ENCODE peak calls at places on chromosomes 11 and 22, in five cellular contexts. S, B, L, Q and O are unnamed samples.

GRCh38 chr22:49760630-49761571 is 66.8 kb downstream of the BRD1 start:
- DNase-seq in S (no peak), B (no peak), L (no peak), Q (peak), O (no peak)

GRCh38 chr11:31847761-31848160 is 36.6 kb upstream of the PAX6 start:
- DNase-seq in S (no peak), B (no peak), L (no peak), Q (no peak), O (no peak)

GRCh38 chr11:103892603-103893002 is 143.8 kb upstream of the DDI1 start:
- DNase-seq in S (no peak), B (no peak), L (no peak), Q (no peak), O (no peak)

GRCh38 chr11:95375451-95375850 is 144.4 kb upstream of the SESN3 start:
- DNase-seq in S (no peak), B (no peak), L (no peak), Q (no peak), O (no peak)

GRCh38 chr22:27918351-27919221 is 470 bp downstream of the PITPNB start:
- DNase-seq in S (peak), B (peak), L (peak), Q (peak), O (peak)

GRCh38 chr22:47055073-47055355 is 292.6 kb downstream of the TBC1D22A start:
- DNase-seq in S (no peak), B (no peak), L (no peak), Q (no peak), O (no peak)

GRCh38 chr22:24994070-24994763 is 41.7 kb downstream of the KIAA1671 start:
- DNase-seq in S (no peak), B (no peak), L (no peak), Q (no peak), O (no peak)

GRCh38 chr11:12712132-12712531 is 37.9 kb downstream of the TEAD1 start:
- DNase-seq in S (no peak), B (no peak), L (no peak), Q (no peak), O (no peak)

GRCh38 chr11:125091247-125091876 is 20.1 kb downstream of the TMEM218 start:
- DNase-seq in S (no peak), B (no peak), L (peak), Q (peak), O (no peak)

GRCh38 chr22:30265131-30265720 is 1.4 kb downstream of the OSM start:
- DNase-seq in S (no peak), B (no peak), L (no peak), Q (peak), O (no peak)
- H3K27ac ChIP-seq in S (no peak), B (no peak), L (no peak), Q (peak), O (peak)

GRCh38 chr11:83456075-83456474 is 169.9 kb upstream of the CCDC90B start:
- DNase-seq in S (peak), B (no peak), L (no peak), Q (no peak), O (no peak)
- H3K27ac ChIP-seq in S (no peak), B (no peak), L (no peak), Q (no peak), O (no peak)

DNA sequence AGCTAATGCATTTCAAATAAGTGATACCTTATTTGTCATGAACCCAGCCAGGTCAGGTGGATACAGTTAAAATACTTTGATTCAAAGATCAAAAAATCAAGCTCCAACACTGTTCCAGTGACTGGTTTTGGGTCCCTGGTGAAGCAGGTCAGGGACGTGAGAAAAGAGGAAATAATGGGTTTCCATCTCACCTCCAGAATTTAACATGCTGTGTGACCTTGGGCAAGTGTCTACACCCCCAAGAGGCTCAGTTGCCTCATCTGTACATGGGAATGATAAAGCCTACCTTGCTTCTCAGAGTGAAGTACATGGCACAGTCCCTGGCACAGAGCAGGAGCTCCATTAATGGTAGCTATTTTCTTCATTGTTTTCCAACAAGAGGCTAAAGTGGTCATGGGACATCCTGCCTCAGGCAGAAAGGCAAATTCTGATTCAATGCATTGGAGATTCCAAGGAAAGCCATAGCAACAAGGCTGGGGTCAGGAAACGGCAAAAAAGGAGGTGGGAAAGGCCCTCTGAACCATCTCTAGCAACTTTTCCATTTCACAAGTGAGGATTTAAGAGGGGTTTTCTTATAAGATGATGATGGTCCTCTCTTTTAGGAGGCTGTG is 108.5 kb downstream of the CSNK2A3 start:
- DNase-seq in S (no peak), B (no peak), L (no peak), Q (no peak), O (no peak)
- H3K27ac ChIP-seq in S (no peak), B (no peak), L (peak), Q (no peak), O (no peak)

GRCh38 chr11:77418981-77419592 is 54.8 kb downstream of the PAK1 start:
- DNase-seq in S (no peak), B (no peak), L (no peak), Q (no peak), O (no peak)
- H3K27ac ChIP-seq in S (no peak), B (no peak), L (no peak), Q (no peak), O (no peak)

GRCh38 chr11:14577835-14578529 is 57.8 kb upstream of the PSMA1 start:
- DNase-seq in S (no peak), B (no peak), L (no peak), Q (no peak), O (no peak)

GRCh38 chr11:14577290-14577689 is 57.1 kb upstream of the PSMA1 start:
- DNase-seq in S (no peak), B (no peak), L (no peak), Q (no peak), O (no peak)

GRCh38 chr11:14583252-14584105 is 60.1 kb upstream of the PDE3B start:
- DNase-seq in S (peak), B (no peak), L (peak), Q (no peak), O (no peak)

GRCh38 chr11:14582835-14583234 is 60.8 kb upstream of the PDE3B start:
- DNase-seq in S (no peak), B (no peak), L (peak), Q (no peak), O (no peak)

GRCh38 chr11:14578551-14578956 is 58.4 kb upstream of the PSMA1 start:
- DNase-seq in S (peak), B (no peak), L (no peak), Q (peak), O (no peak)
- H3K27ac ChIP-seq in S (no peak), B (no peak), L (peak), Q (peak), O (no peak)

GRCh38 chr11:1771273-1771672 is 7.5 kb upstream of the CTSD start:
- DNase-seq in S (no peak), B (no peak), L (no peak), Q (no peak), O (no peak)
- H3K27ac ChIP-seq in S (no peak), B (no peak), L (no peak), Q (no peak), O (no peak)

DNA sequence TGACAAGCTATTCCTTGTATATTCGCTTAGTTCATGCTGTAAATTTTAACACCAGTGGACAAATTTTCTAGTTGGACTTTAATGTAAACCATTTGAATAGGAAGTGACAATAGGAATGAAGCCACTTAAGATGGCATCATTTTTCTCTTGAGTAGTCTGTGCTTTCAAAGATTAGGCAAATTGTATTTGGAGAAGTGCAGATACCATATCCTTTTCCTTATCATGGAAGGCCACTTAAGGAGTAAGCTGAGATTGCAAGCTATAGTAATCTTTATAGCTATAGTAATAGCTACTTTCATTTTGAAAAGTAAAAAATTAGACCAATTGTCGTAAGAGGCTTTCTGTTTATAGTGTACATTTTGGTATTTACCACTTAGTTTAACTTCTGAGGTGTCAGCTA is 12.8 kb downstream of the CAPRIN1 start:
- DNase-seq in S (no peak), B (no peak), L (no peak), Q (no peak), O (no peak)
- H3K27ac ChIP-seq in S (no peak), B (no peak), L (no peak), Q (no peak), O (no peak)

GRCh38 chr11:130187096-130187495 is 27.5 kb downstream of the ST14 start:
- DNase-seq in S (no peak), B (no peak), L (no peak), Q (no peak), O (no peak)
- H3K27ac ChIP-seq in S (no peak), B (no peak), L (no peak), Q (no peak), O (no peak)

DNA sequence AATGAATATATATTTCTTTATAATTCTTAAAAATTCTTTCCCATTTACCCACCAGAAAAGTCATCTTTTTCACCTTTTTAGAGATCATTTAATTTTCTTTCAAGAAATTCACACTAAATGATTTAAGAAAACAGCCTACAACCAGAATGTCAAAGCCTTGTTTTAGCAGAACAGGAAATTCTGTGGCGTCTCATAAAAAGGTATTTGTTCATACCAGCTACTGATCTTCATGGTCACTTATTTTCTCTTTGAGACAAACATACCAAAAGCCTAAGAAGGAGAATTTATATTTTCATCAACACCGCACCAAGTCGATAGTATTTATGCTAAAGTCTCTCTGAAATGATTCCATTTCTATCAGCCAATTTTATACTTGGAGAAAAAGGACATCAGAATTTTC is 105.3 kb downstream of the ETS1 start:
- DNase-seq in S (no peak), B (no peak), L (no peak), Q (no peak), O (no peak)
- H3K27ac ChIP-seq in S (no peak), B (no peak), L (peak), Q (peak), O (no peak)